ENCODE peak calls at places on chromosomes 5 and 9, in five cellular contexts. M is PC-3, N is HepG2, R is astrocyte, Y is HCT116. E is an unnamed sample.

GRCh38 chr5:31096238-31096865 is 97.1 kb upstream of the CDH6 start:
- DNase-seq in M (peak; percentile 48), N (no peak), R (peak; percentile 95), Y (no peak), E (no peak)

GRCh38 chr9:110936719-110937452 is 101.4 kb downstream of the LPAR1 start:
- DNase-seq in M (peak; percentile 31), N (no peak), R (peak; percentile 69), Y (no peak), E (no peak)

GRCh38 chr5:88724201-88724600 is 158.8 kb downstream of the MEF2C start:
- DNase-seq in M (peak; percentile 68), N (no peak), R (peak; percentile 11), Y (peak; percentile 8), E (no peak)

GRCh38 chr5:77312411-77312810 is 101.9 kb downstream of the PDE8B start:
- DNase-seq in M (peak; percentile 18), N (no peak), R (no peak), Y (no peak), E (no peak)

GRCh38 chr5:43231977-43232376 is 40.0 kb downstream of the NIM1K start:
- DNase-seq in M (peak; percentile 64), N (no peak), R (no peak), Y (peak; percentile 27), E (peak; percentile 13)

GRCh38 chr5:77008413-77008812 is 21.8 kb upstream of the AGGF1 start:
- DNase-seq in M (no peak), N (no peak), R (no peak), Y (no peak), E (no peak)

GRCh38 chr5:71982717-71983395 is 124.4 kb upstream of the MAP1B start:
- DNase-seq in M (no peak), N (no peak), R (no peak), Y (no peak), E (no peak)

GRCh38 chr5:161064800-161065199 is 212.8 kb upstream of the ATP10B start:
- DNase-seq in M (no peak), N (no peak), R (no peak), Y (no peak), E (no peak)

GRCh38 chr9:100216178-100216787 is 117.2 kb downstream of the INVS start:
- DNase-seq in M (peak; percentile 67), N (peak; percentile 16), R (peak; percentile 10), Y (peak; percentile 28), E (peak; percentile 73)

GRCh38 chr9:31847963-31848362 is 536.5 kb upstream of the ACO1 start:
- DNase-seq in M (no peak), N (peak; percentile 67), R (no peak), Y (peak; percentile 21), E (no peak)

GRCh38 chr9:71767421-71768321 is 642 bp downstream of the CEMIP2 start:
- DNase-seq in M (no peak), N (no peak), R (no peak), Y (no peak), E (no peak)

GRCh38 chr9:132647355-132647754 is 22.4 kb downstream of the DDX31 start:
- DNase-seq in M (peak; percentile 91), N (no peak), R (peak; percentile 99), Y (no peak), E (no peak)

GRCh38 chr5:40486437-40487270 is 193.1 kb upstream of the PTGER4 start:
- DNase-seq in M (peak; percentile 33), N (no peak), R (peak; percentile 55), Y (no peak), E (peak; percentile 50)

GRCh38 chr5:14424011-14424685 is 157.4 kb upstream of the OTULINL start:
- DNase-seq in M (no peak), N (no peak), R (no peak), Y (no peak), E (no peak)

GRCh38 chr5:14428302-14429081 is 153.1 kb upstream of the OTULINL start:
- DNase-seq in M (peak; percentile 60), N (no peak), R (peak; percentile 72), Y (no peak), E (no peak)

GRCh38 chr5:14429102-14429501 is 152.5 kb upstream of the OTULINL start:
- DNase-seq in M (no peak), N (no peak), R (no peak), Y (no peak), E (no peak)

GRCh38 chr5:14425581-14425980 is 156.0 kb upstream of the OTULINL start:
- DNase-seq in M (no peak), N (no peak), R (no peak), Y (no peak), E (no peak)

DNA sequence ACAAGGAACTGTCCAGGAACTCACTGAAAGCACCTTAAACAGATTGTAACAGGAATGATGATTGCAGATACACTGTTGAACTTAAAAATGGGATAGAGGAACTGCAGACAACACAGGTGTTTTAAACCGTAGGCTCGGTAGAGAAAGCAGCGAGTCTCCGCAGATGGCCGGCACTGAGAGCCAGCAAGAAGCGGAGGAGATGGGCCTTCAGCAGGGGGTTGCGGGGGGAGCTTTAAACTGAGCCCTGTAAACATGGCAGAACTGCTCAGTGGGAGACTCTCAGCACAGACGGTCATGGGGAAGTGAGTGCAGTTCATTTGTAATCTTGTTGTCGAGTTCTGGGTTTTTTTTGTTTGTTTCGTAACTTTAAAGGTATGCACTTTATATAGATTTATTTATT is 155.1 kb upstream of the OTULINL start:
- DNase-seq in M (no peak), N (no peak), R (no peak), Y (no peak), E (no peak)
- H3K79me2 ChIP-seq in M (peaks cover 53% of the 10 kb centered on the region), N (no peaks in the 10 kb centered on the region), R (peaks cover 98% of the 10 kb centered on the region), Y (no peaks in the 10 kb centered on the region), E (no peaks in the 10 kb centered on the region)

GRCh38 chr9:83649515-83649914 is 26.6 kb downstream of the IDNK start:
- DNase-seq in M (no peak), N (no peak), R (no peak), Y (no peak), E (no peak)
- TF ChIP-seq CTCF in M (no peak), N (no peak), R (no peak), Y (no peak), E (no peak)

GRCh38 chr5:116009806-116010205 is 22.5 kb upstream of the ARL14EPL start:
- DNase-seq in M (no peak), N (no peak), R (no peak), Y (no peak), E (no peak)

GRCh38 chr5:116002116-116002906 is 30.0 kb upstream of the ARL14EPL start:
- DNase-seq in M (peak; percentile 43), N (no peak), R (peak; percentile 12), Y (no peak), E (no peak)

DNA sequence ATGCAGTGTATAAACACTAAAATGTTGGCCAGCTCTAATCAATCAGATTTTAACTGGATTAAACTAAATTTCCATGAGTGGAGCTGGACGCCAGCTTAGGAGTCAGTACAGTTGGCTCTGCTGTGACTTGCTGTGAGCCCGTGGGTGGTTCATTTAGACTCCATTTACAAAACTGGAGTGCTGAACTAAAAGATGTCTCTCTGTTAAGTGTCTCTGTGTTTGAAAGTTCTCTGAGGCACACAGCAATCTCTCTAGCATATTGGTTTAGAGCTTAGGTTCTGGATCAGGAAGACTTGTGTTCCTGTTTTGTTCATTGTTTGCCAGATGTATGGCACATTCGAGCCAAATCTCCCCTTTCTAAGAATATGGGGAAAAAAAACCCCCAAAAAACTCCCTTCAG is 28.0 kb upstream of the ARL14EPL start:
- DNase-seq in M (no peak), N (no peak), R (no peak), Y (no peak), E (no peak)
- H2AFZ ChIP-seq in M (no peak overlapping the region), N (no peak overlapping the region), R (no peak overlapping the region), Y (peak overlapping the region; percentile 41), E (no peak overlapping the region)

GRCh38 chr5:119373449-119373858 is 17.6 kb downstream of the TNFAIP8 start:
- DNase-seq in M (no peak), N (no peak), R (no peak), Y (no peak), E (no peak)

GRCh38 chr5:119366537-119366874 is 10.7 kb downstream of the TNFAIP8 start:
- DNase-seq in M (no peak), N (no peak), R (no peak), Y (no peak), E (no peak)

GRCh38 chr5:119368238-119368630 is 12.4 kb downstream of the TNFAIP8 start:
- DNase-seq in M (peak; percentile 7), N (no peak), R (no peak), Y (no peak), E (peak; percentile 45)

GRCh38 chr5:119367502-119368237 is 11.9 kb downstream of the TNFAIP8 start:
- DNase-seq in M (peak; percentile 57), N (peak; percentile 39), R (peak; percentile 46), Y (no peak), E (no peak)

GRCh38 chr5:119370521-119370920 is 14.7 kb downstream of the TNFAIP8 start:
- DNase-seq in M (no peak), N (no peak), R (no peak), Y (no peak), E (no peak)
- H3K79me2 ChIP-seq in M (peaks cover 24% of the 10 kb centered on the region), N (no peaks in the 10 kb centered on the region), R (peaks cover 3% of the 10 kb centered on the region), Y (no peaks in the 10 kb centered on the region), E (peaks cover 69% of the 10 kb centered on the region)

GRCh38 chr5:116632890-116633289 is 58.3 kb upstream of the SEMA6A start:
- DNase-seq in M (peak; percentile 3), N (no peak), R (no peak), Y (no peak), E (no peak)
- TF ChIP-seq CTCF in M (no peak), N (no peak), R (no peak), Y (no peak), E (no peak)

GRCh38 chr5:5981562-5981961 is 396.8 kb downstream of the MED10 start:
- DNase-seq in M (no peak), N (no peak), R (no peak), Y (no peak), E (no peak)

GRCh38 chr5:5979362-5979760 is 399.0 kb downstream of the MED10 start:
- DNase-seq in M (peak; percentile 99), N (no peak), R (no peak), Y (no peak), E (no peak)

GRCh38 chr5:5980601-5981000 is 397.7 kb downstream of the MED10 start:
- DNase-seq in M (no peak), N (no peak), R (no peak), Y (no peak), E (no peak)

GRCh38 chr5:5979761-5980570 is 398.4 kb downstream of the MED10 start:
- DNase-seq in M (peak; percentile 98), N (no peak), R (no peak), Y (no peak), E (no peak)

GRCh38 chr5:5978501-5979361 is 399.6 kb downstream of the MED10 start:
- DNase-seq in M (no peak), N (no peak), R (no peak), Y (no peak), E (no peak)
- H2AFZ ChIP-seq in M (peak overlapping the region; percentile 72), N (no peak overlapping the region), R (no peak overlapping the region), Y (no peak overlapping the region), E (no peak overlapping the region)

DNA sequence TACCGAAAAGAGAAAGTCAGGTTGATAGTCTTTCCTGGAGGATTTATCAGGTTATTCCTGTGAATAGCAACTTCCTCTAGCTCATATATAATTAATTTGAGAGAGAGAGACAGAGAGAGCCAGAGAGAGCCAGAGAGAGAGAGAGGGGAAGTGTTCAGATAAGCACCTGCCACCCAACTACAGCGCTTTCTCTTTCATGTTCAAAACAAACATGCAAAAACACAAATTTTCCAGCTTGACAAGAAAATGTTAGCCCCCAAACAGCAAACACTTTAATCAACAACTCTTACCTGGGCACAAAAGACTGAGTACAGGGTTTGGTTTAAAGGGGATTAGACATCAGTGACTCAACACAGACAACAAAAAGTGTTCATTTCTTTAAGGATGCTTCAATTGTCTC is 61.7 kb upstream of the PLPP6 start:
- DNase-seq in M (no peak), N (no peak), R (no peak), Y (no peak), E (no peak)
- H3K79me2 ChIP-seq in M (no peaks in the 10 kb centered on the region), N (no peaks in the 10 kb centered on the region), R (no peaks in the 10 kb centered on the region), Y (no peaks in the 10 kb centered on the region), E (no peaks in the 10 kb centered on the region)